ENCODE peak calls at places on chromosomes 13 and 19, in four cellular contexts. G is HCT116, J is B cell, F is A549. B is an unnamed sample.
A peak's percentile ranks its signal among the peaks of the same experiment; 100 is the strongest.

GRCh38 chr13:98371624-98372023 is 194.6 kb upstream of the RNF113B start:
- DNase-seq in G (no peak), J (no peak), F (no peak), B (no peak)

GRCh38 chr13:20843177-20843576 is 59.4 kb downstream of the XPO4 start:
- DNase-seq in G (no peak), J (no peak), F (no peak), B (no peak)

GRCh38 chr13:92433386-92433785 is 793.2 kb upstream of the GPC6 start:
- DNase-seq in G (no peak), J (no peak), F (no peak), B (no peak)

GRCh38 chr13:24220086-24220703 is 59.7 kb downstream of the SPATA13 start:
- DNase-seq in G (peak; percentile 70), J (peak; percentile 77), F (peak; percentile 76), B (peak; percentile 66)

GRCh38 chr19:19464339-19465098 is 50.8 kb downstream of the TSSK6 start:
- DNase-seq in G (no peak), J (no peak), F (no peak), B (no peak)

GRCh38 chr19:17706750-17707181 is 12.5 kb upstream of the MAP1S start:
- DNase-seq in G (peak; percentile 69), J (no peak), F (peak; percentile 43), B (no peak)

GRCh38 chr19:38210458-38210987 is 13.5 kb downstream of the DPF1 start:
- DNase-seq in G (no peak), J (no peak), F (no peak), B (no peak)

GRCh38 chr13:20796791-20797513 is 23.2 kb upstream of the EEF1AKMT1 start:
- DNase-seq in G (no peak), J (peak; percentile 8), F (no peak), B (no peak)

GRCh38 chr19:14782978-14783545 is 4.7 kb upstream of the ADGRE2 start:
- DNase-seq in G (no peak), J (no peak), F (no peak), B (no peak)

GRCh38 chr19:16373539-16373938 is 48.9 kb downstream of the KLF2 start:
- DNase-seq in G (no peak), J (no peak), F (no peak), B (no peak)

GRCh38 chr13:75175575-75175974 is 306.4 kb downstream of the TBC1D4 start:
- DNase-seq in G (no peak), J (no peak), F (no peak), B (no peak)

GRCh38 chr19:3785464-3785937 is 680 bp downstream of the MATK start:
- DNase-seq in G (no peak), J (no peak), F (no peak), B (no peak)

GRCh38 chr19:6076675-6077463 is 33.4 kb downstream of the RFX2 start:
- DNase-seq in G (no peak), J (no peak), F (peak; percentile 35), B (no peak)

GRCh38 chr13:57739089-57739488 is 107.5 kb downstream of the PCDH17 start:
- DNase-seq in G (no peak), J (no peak), F (no peak), B (no peak)

GRCh38 chr13:113981201-113981605 is 7.3 kb upstream of the C13orf46 start:
- DNase-seq in G (peak; percentile 78), J (no peak), F (peak; percentile 59), B (no peak)

GRCh38 chr19:48461982-48462655 is 6.7 kb downstream of the KCNJ14 start:
- DNase-seq in G (peak; percentile 21), J (no peak), F (peak; percentile 72), B (no peak)

GRCh38 chr13:29993716-29994488 is 143.5 kb upstream of the UBL3 start:
- DNase-seq in G (no peak), J (no peak), F (no peak), B (no peak)

GRCh38 chr13:45416521-45417125 is 1.6 kb downstream of the SLC25A30 start:
- DNase-seq in G (no peak), J (no peak), F (no peak), B (no peak)

DNA sequence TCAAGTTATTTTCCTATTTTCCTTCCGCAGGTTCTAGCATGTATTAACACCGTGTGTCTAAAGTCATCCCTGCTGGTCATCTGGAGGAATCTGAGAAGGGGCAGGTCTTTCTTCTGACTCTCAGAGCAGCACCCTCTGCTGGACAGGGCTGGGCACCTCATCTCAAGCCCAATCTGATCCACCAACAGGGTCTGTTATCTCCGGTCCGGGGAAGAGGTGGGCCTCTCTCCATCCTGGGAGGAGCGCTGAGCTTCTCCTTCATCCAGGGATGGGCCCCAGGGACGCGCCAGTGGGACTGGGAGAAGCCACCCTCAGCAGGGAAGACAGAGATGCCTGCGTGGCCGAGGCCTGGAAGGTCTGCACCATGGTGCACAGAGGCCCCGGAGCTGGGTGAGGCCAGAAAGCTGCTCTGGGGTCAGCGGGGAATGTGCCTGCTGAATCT is 26.0 kb upstream of the ZNF331 start:
- DNase-seq in G (peak; percentile 7), J (peak; percentile 64), F (peak; percentile 69), B (no peak)
- TF ChIP-seq CTCF in G (no peak), J (peak; percentile 74), F (no peak), B (peak; percentile 52)

GRCh38 chr13:27125357-27126282 is 46.0 kb downstream of the USP12 start:
- DNase-seq in G (no peak), J (no peak), F (no peak), B (no peak)
- TF ChIP-seq CTCF in G (no peak), J (no peak), F (no peak), B (no peak)

GRCh38 chr19:44069415-44069814 is 2.5 kb upstream of the ZNF284 start:
- DNase-seq in G (no peak), J (no peak), F (no peak), B (no peak)
- TF ChIP-seq CTCF in G (no peak), J (no peak), F (no peak), B (no peak)

GRCh38 chr19:9057505-9058258 is 29.2 kb upstream of the OR1M1 start:
- DNase-seq in G (no peak), J (no peak), F (no peak), B (no peak)

GRCh38 chr19:9054768-9055167 is 32.1 kb upstream of the OR1M1 start:
- DNase-seq in G (no peak), J (no peak), F (peak; percentile 70), B (no peak)

GRCh38 chr19:9052894-9053293 is 34.0 kb upstream of the OR1M1 start:
- DNase-seq in G (no peak), J (no peak), F (no peak), B (no peak)

GRCh38 chr19:9054207-9054606 is 32.7 kb upstream of the OR1M1 start:
- DNase-seq in G (no peak), J (no peak), F (no peak), B (no peak)
- TF ChIP-seq CTCF in G (no peak), J (no peak), F (no peak), B (no peak)

DNA sequence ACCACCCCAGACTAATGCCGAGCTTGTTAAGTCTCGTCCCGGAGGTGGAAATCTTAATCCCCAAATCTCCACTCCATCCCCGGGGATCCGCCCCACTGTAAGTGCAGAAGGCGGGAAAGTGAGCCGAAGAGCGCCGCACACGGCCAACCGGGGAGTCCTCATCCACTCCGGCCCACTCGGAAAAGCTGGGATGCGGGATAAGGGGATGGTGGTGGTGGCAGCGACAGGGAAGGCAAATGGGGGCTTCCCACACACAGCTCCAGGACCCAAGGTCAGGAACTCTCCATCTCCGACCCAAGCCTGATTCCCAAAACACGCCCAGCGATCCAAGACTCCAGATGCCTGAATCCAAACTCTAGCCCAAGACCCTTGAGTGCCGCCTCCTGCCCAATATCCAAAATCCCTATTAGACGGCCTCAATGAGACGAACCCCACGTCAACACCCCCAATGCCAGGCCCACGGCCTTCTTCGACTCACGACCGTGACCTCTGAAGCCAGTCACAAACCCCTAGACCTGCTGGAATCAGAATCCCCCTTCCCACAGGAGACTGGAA is 481 bp downstream of the FBL start:
- DNase-seq in G (no peak), J (peak; percentile 28), F (no peak), B (no peak)
- TF ChIP-seq CTCF in G (no peak), J (no peak), F (no peak), B (peak; percentile 21)

DNA sequence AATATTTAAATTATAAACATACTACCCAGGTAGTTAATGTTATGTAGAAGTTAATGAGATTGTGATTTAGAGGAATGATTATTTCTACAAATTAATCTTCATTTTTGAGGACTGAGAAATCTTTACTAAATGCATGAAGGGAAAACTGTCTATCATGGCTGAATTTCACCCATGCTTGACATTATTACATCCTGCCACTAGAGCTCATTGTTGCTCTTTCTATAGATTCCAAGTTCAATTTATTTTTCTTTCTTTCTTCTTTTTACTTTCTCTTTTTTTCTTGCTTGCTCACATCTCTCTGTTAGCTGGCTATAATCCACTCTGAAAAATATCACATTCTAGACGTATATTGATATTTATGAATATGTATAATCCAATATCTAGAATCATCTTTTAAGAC is 505.0 kb upstream of the KLHL1 start:
- DNase-seq in G (no peak), J (no peak), F (no peak), B (no peak)
- TF ChIP-seq CTCF in G (no peak), J (no peak), F (no peak), B (peak; percentile 7)